ENCODE peak calls at places on chromosomes 7 and 10, in nine cellular contexts. D is islet precursor cell, S is lung microvascular endothelial cell, N is fibroblast of pulmonary artery, K is D341Med, A is NCI-H748 treated with DMSO at 0.1 percent for 48 hours, X is right atrium auricular region, L is GM03348, M is A172. Q is an unnamed sample.

GRCh38 chr7:12436896-12437535 is 33.4 kb upstream of the VWDE start:
- DNase-seq in D (peak; percentile 57), S (no peak), N (peak; percentile 7), K (peak; percentile 31), A (peak; percentile 64), X (no peak), L (peak; percentile 11), M (peak; percentile 54), Q (no peak)

GRCh38 chr7:218896-219580 is 26.7 kb downstream of the FAM20C start:
- DNase-seq in D (no peak), S (no peak), N (no peak), K (no peak), A (no peak), X (no peak), L (no peak), M (no peak), Q (no peak)

GRCh38 chr7:18583305-18583704 is 87.8 kb downstream of the HDAC9 start:
- DNase-seq in D (peak; percentile 70), S (no peak), N (peak; percentile 46), K (no peak), A (no peak), X (no peak), L (no peak), M (peak; percentile 70), Q (no peak)

GRCh38 chr10:48489099-48489498 is 115.8 kb downstream of the ARHGAP22 start:
- DNase-seq in D (no peak), S (no peak), N (no peak), K (no peak), A (no peak), X (no peak), L (no peak), M (no peak), Q (no peak)

GRCh38 chr7:158024881-158025280 is 562.7 kb downstream of the PTPRN2 start:
- DNase-seq in D (no peak), S (no peak), N (no peak), K (no peak), A (peak; percentile 71), X (peak; percentile 11), L (no peak), M (no peak), Q (no peak)

GRCh38 chr10:35089641-35090161 is 440 bp downstream of the CUL2 start:
- DNase-seq in D (peak; percentile 50), S (peak; percentile 59), N (peak; percentile 29), K (peak; percentile 23), A (no peak), X (no peak), L (peak; percentile 45), M (no peak), Q (no peak)

GRCh38 chr10:3323865-3324498 is 151.4 kb upstream of the PITRM1 start:
- DNase-seq in D (no peak), S (no peak), N (peak; percentile 29), K (no peak), A (no peak), X (no peak), L (peak; percentile 71), M (peak; percentile 56), Q (peak; percentile 22)

GRCh38 chr7:127585044-127585953 is at the start of gene GCC1:
- DNase-seq in D (peak; percentile 96), S (peak; percentile 92), N (peak; percentile 91), K (peak; percentile 96), A (peak; percentile 62), X (peak; percentile 91), L (peak; percentile 98), M (peak; percentile 56), Q (peak; percentile 18)

GRCh38 chr10:50613150-50613549 is 10.6 kb downstream of the SGMS1 start:
- DNase-seq in D (no peak), S (no peak), N (no peak), K (no peak), A (no peak), X (no peak), L (no peak), M (no peak), Q (no peak)

GRCh38 chr10:69712346-69712745 is 82.3 kb downstream of the FAM241B start:
- DNase-seq in D (no peak), S (no peak), N (no peak), K (no peak), A (no peak), X (no peak), L (no peak), M (no peak), Q (no peak)

GRCh38 chr7:8176370-8177081 is 85.4 kb downstream of the ICA1 start:
- DNase-seq in D (no peak), S (peak; percentile 2), N (no peak), K (no peak), A (no peak), X (no peak), L (no peak), M (no peak), Q (no peak)

GRCh38 chr7:94580601-94581000 is 71.0 kb downstream of the CASD1 start:
- DNase-seq in D (no peak), S (no peak), N (peak; percentile 34), K (no peak), A (no peak), X (no peak), L (peak; percentile 29), M (peak; percentile 68), Q (peak; percentile 12)

GRCh38 chr10:70669732-70670317 is 2.5 kb upstream of the ADAMTS14 start:
- DNase-seq in D (no peak), S (no peak), N (no peak), K (no peak), A (no peak), X (no peak), L (no peak), M (no peak), Q (no peak)

GRCh38 chr7:116984917-116985316 is 31.6 kb downstream of the ST7 start:
- DNase-seq in D (no peak), S (peak; percentile 34), N (peak; percentile 50), K (no peak), A (peak; percentile 5), X (no peak), L (peak; percentile 57), M (peak; percentile 29), Q (no peak)

GRCh38 chr7:89023902-89024301 is 228.4 kb upstream of the TEX47 start:
- DNase-seq in D (no peak), S (no peak), N (no peak), K (no peak), A (no peak), X (no peak), L (no peak), M (no peak), Q (no peak)

Q was measured in epithelial cell of prostate.